ENCODE peak calls at places on chromosomes 12 and 14, in nine cellular contexts. P, B, O, A, F, Y, W, Q and J are unnamed samples.

GRCh38 chr12:117457189-117457588 is 95.8 kb upstream of the NOS1 start:
- DNase-seq in P (no peak), B (no peak), O (no peak), A (no peak), F (no peak), Y (no peak), W (no peak), Q (no peak), J (no peak)

GRCh38 chr14:91872517-91873470 is 5.5 kb upstream of the TC2N start:
- DNase-seq in P (no peak), B (peak), O (peak), A (no peak), F (no peak), Y (peak), W (peak), Q (no peak), J (no peak)

GRCh38 chr14:64549805-64550538 is at the start of gene PPP1R36:
- DNase-seq in P (no peak), B (peak), O (peak), A (no peak), F (no peak), Y (peak), W (peak), Q (no peak), J (peak)

GRCh38 chr12:84159245-84159644 is 753.4 kb downstream of the SLC6A15 start:
- DNase-seq in P (no peak), B (no peak), O (no peak), A (no peak), F (no peak), Y (no peak), W (no peak), Q (no peak), J (peak)

GRCh38 chr12:10331642-10332239 is 24.1 kb downstream of the KLRD1 start:
- DNase-seq in P (no peak), B (peak), O (peak), A (peak), F (peak), Y (peak), W (no peak), Q (peak), J (peak)

GRCh38 chr14:77459072-77459723 is 1.3 kb downstream of the AHSA1 start:
- DNase-seq in P (peak), B (peak), O (peak), A (peak), F (peak), Y (peak), W (peak), Q (peak), J (peak)

GRCh38 chr14:52706286-52706685 is 714 bp upstream of the PSMC6 start:
- DNase-seq in P (no peak), B (peak), O (peak), A (no peak), F (no peak), Y (peak), W (no peak), Q (no peak), J (peak)

GRCh38 chr12:98470469-98471082 is 44.8 kb upstream of the TMPO start:
- DNase-seq in P (no peak), B (no peak), O (no peak), A (no peak), F (no peak), Y (peak), W (no peak), Q (no peak), J (no peak)

GRCh38 chr14:61438860-61439765 is 117.7 kb downstream of the PRKCH start:
- DNase-seq in P (no peak), B (peak), O (peak), A (no peak), F (peak), Y (peak), W (peak), Q (peak), J (peak)

GRCh38 chr12:30440826-30441602 is 254.7 kb downstream of the IPO8 start:
- DNase-seq in P (no peak), B (no peak), O (peak), A (no peak), F (peak), Y (no peak), W (no peak), Q (peak), J (peak)

GRCh38 chr12:76874491-76875190 is 4.2 kb downstream of the CSRP2 start:
- DNase-seq in P (no peak), B (no peak), O (no peak), A (no peak), F (no peak), Y (no peak), W (no peak), Q (no peak), J (no peak)

GRCh38 chr12:43338848-43339526 is 213.0 kb downstream of the ADAMTS20 start:
- DNase-seq in P (no peak), B (no peak), O (peak), A (no peak), F (peak), Y (peak), W (no peak), Q (peak), J (peak)

GRCh38 chr14:90419200-90419599 is 22.4 kb downstream of the CALM1 start:
- DNase-seq in P (no peak), B (no peak), O (peak), A (no peak), F (no peak), Y (peak), W (peak), Q (peak), J (peak)

GRCh38 chr12:44812062-44812461 is 64.1 kb downstream of the NELL2 start:
- DNase-seq in P (no peak), B (peak), O (no peak), A (no peak), F (no peak), Y (no peak), W (no peak), Q (no peak), J (no peak)

GRCh38 chr12:56377310-56377988 is 14.8 kb upstream of the APOF start:
- DNase-seq in P (no peak), B (no peak), O (no peak), A (no peak), F (no peak), Y (peak), W (no peak), Q (no peak), J (peak)

GRCh38 chr12:110304061-110304551 is 23.1 kb downstream of the ATP2A2 start:
- DNase-seq in P (no peak), B (no peak), O (no peak), A (no peak), F (no peak), Y (no peak), W (no peak), Q (no peak), J (no peak)

GRCh38 chr12:75887979-75888378 is 143.6 kb downstream of the PHLDA1 start:
- DNase-seq in P (no peak), B (no peak), O (no peak), A (no peak), F (no peak), Y (no peak), W (no peak), Q (no peak), J (no peak)

GRCh38 chr12:44674866-44675265 is 201.2 kb downstream of the NELL2 start:
- DNase-seq in P (no peak), B (no peak), O (no peak), A (no peak), F (no peak), Y (no peak), W (no peak), Q (no peak), J (no peak)

GRCh38 chr12:4380332-4380731 is 820 bp upstream of the FGF23 start:
- DNase-seq in P (no peak), B (no peak), O (no peak), A (no peak), F (no peak), Y (no peak), W (no peak), Q (no peak), J (no peak)

GRCh38 chr14:50045039-50045711 is 71.2 kb downstream of the VCPKMT start:
- DNase-seq in P (no peak), B (peak), O (peak), A (peak), F (peak), Y (peak), W (peak), Q (peak), J (peak)

GRCh38 chr12:52191841-52192791 is at the start of gene KRT80:
- DNase-seq in P (no peak), B (no peak), O (peak), A (no peak), F (peak), Y (peak), W (peak), Q (peak), J (peak)

GRCh38 chr12:100529951-100530350 is 43.5 kb upstream of the GAS2L3 start:
- DNase-seq in P (no peak), B (no peak), O (no peak), A (no peak), F (no peak), Y (no peak), W (no peak), Q (no peak), J (no peak)

GRCh38 chr12:51128905-51129304 is 44.0 kb downstream of the TFCP2 start:
- DNase-seq in P (no peak), B (no peak), O (no peak), A (no peak), F (no peak), Y (no peak), W (no peak), Q (no peak), J (no peak)

GRCh38 chr14:94018308-94018707 is 7.8 kb upstream of the OTUB2 start:
- DNase-seq in P (no peak), B (no peak), O (no peak), A (no peak), F (no peak), Y (no peak), W (no peak), Q (no peak), J (no peak)

GRCh38 chr14:59422069-59422881 is 42.9 kb downstream of the GPR135 start:
- DNase-seq in P (no peak), B (no peak), O (no peak), A (no peak), F (no peak), Y (no peak), W (no peak), Q (peak), J (no peak)

GRCh38 chr12:67909681-67910080 is 79.6 kb upstream of the IFNG-AS1 start:
- DNase-seq in P (no peak), B (no peak), O (no peak), A (no peak), F (no peak), Y (peak), W (no peak), Q (no peak), J (peak)

GRCh38 chr14:98578204-98578603 is 693.8 kb downstream of the BCL11B start:
- DNase-seq in P (no peak), B (no peak), O (no peak), A (no peak), F (no peak), Y (peak), W (no peak), Q (no peak), J (no peak)

GRCh38 chr12:50419112-50419909 is 18.6 kb downstream of the LARP4 start:
- DNase-seq in P (no peak), B (no peak), O (no peak), A (no peak), F (no peak), Y (no peak), W (no peak), Q (no peak), J (no peak)

GRCh38 chr12:60522684-60523083 is 926.9 kb downstream of the SLC16A7 start:
- DNase-seq in P (no peak), B (no peak), O (no peak), A (no peak), F (no peak), Y (no peak), W (no peak), Q (no peak), J (no peak)

GRCh38 chr12:2654311-2654710 is 140.5 kb upstream of the FKBP4 start:
- DNase-seq in P (no peak), B (no peak), O (no peak), A (no peak), F (no peak), Y (no peak), W (no peak), Q (no peak), J (no peak)

GRCh38 chr12:10716704-10717315 is 6.3 kb downstream of the YBX3 start:
- DNase-seq in P (no peak), B (no peak), O (peak), A (no peak), F (no peak), Y (peak), W (peak), Q (peak), J (peak)

GRCh38 chr14:56394826-56395543 is 184.6 kb upstream of the TMEM260 start:
- DNase-seq in P (no peak), B (no peak), O (no peak), A (no peak), F (no peak), Y (no peak), W (no peak), Q (no peak), J (no peak)

GRCh38 chr14:89171628-89172027 is 245.4 kb downstream of the FOXN3 start:
- DNase-seq in P (no peak), B (no peak), O (no peak), A (no peak), F (no peak), Y (no peak), W (no peak), Q (no peak), J (no peak)

GRCh38 chr12:69653703-69654102 is 43.0 kb upstream of the LRRC10 start:
- DNase-seq in P (no peak), B (no peak), O (no peak), A (no peak), F (no peak), Y (no peak), W (no peak), Q (no peak), J (peak)

GRCh38 chr12:27277846-27278260 is 33.8 kb downstream of the STK38L start:
- DNase-seq in P (no peak), B (no peak), O (peak), A (no peak), F (peak), Y (peak), W (peak), Q (peak), J (peak)

GRCh38 chr14:92456215-92457017 is 57.2 kb upstream of the RIN3 start:
- DNase-seq in P (no peak), B (no peak), O (peak), A (peak), F (peak), Y (peak), W (peak), Q (peak), J (peak)